ENCODE peak calls at places on chromosomes 2 and 18, in four cellular contexts. C is prostate gland, H is H1, E is stomach. D is an unnamed sample.

GRCh38 chr2:146124741-146125140 is 1604.8 kb upstream of the ZEB2 start:
- DNase-seq in C (no peak), H (no peak), E (no peak), D (no peak)

GRCh38 chr2:196274387-196274809 is 103.0 kb upstream of the STK17B start:
- DNase-seq in C (peak; percentile 18), H (no peak), E (no peak), D (no peak)

GRCh38 chr2:11073251-11073650 is 82.0 kb upstream of the SLC66A3 start:
- DNase-seq in C (no peak), H (peak; percentile 83), E (peak; percentile 42), D (no peak)

GRCh38 chr2:59383473-59383872 is 1142.3 kb upstream of the FANCL start:
- DNase-seq in C (no peak), H (no peak), E (no peak), D (no peak)

GRCh38 chr18:31227497-31228229 is 65.0 kb upstream of the DSC1 start:
- DNase-seq in C (no peak), H (no peak), E (no peak), D (no peak)

GRCh38 chr2:6949009-6949351 is 31.8 kb downstream of the RNF144A start:
- DNase-seq in C (no peak), H (no peak), E (no peak), D (no peak)

GRCh38 chr18:28718696-28719095 is 541.8 kb upstream of the CDH2 start:
- DNase-seq in C (no peak), H (no peak), E (no peak), D (no peak)

GRCh38 chr18:36519358-36519757 is 221.8 kb downstream of the FHOD3 start:
- DNase-seq in C (no peak), H (peak; percentile 32), E (no peak), D (no peak)

GRCh38 chr2:176139621-176140020 is 10.1 kb downstream of the HOXD8 start:
- DNase-seq in C (no peak), H (no peak), E (no peak), D (peak; percentile 61)

GRCh38 chr2:103991591-103991990 is 862.3 kb upstream of the POU3F3 start:
- DNase-seq in C (no peak), H (no peak), E (no peak), D (no peak)

GRCh38 chr18:6731197-6731596 is 1.7 kb downstream of the ARHGAP28 start:
- DNase-seq in C (peak; percentile 34), H (no peak), E (no peak), D (no peak)

GRCh38 chr18:3703732-3704176 is 253.8 kb downstream of the TGIF1 start:
- DNase-seq in C (peak; percentile 59), H (peak; percentile 65), E (peak; percentile 76), D (no peak)

GRCh38 chr2:231379266-231380215 is 16.0 kb upstream of the B3GNT7 start:
- DNase-seq in C (no peak), H (no peak), E (peak; percentile 45), D (no peak)

GRCh38 chr2:10839813-10840212 is 27.2 kb upstream of the PDIA6 start:
- DNase-seq in C (no peak), H (peak; percentile 67), E (no peak), D (no peak)

GRCh38 chr2:236109473-236109872 is 58.7 kb downstream of the GBX2 start:
- DNase-seq in C (no peak), H (no peak), E (no peak), D (no peak)

GRCh38 chr2:20917724-20918572 is 95.0 kb upstream of the LDAH start:
- DNase-seq in C (no peak), H (no peak), E (no peak), D (no peak)

GRCh38 chr18:13216092-13216582 is 2.4 kb upstream of the LDLRAD4 start:
- DNase-seq in C (peak; percentile 81), H (no peak), E (peak; percentile 81), D (peak; percentile 90)

GRCh38 chr18:22194151-22194598 is 24.8 kb downstream of the GATA6 start:
- DNase-seq in C (no peak), H (no peak), E (peak; percentile 78), D (no peak)

GRCh38 chr18:35106845-35107148 is 65.6 kb downstream of the MAPRE2 start:
- DNase-seq in C (no peak), H (no peak), E (no peak), D (no peak)

GRCh38 chr2:181790716-181791649 is 100.5 kb upstream of the ITPRID2 start:
- DNase-seq in C (no peak), H (no peak), E (no peak), D (no peak)

DNA sequence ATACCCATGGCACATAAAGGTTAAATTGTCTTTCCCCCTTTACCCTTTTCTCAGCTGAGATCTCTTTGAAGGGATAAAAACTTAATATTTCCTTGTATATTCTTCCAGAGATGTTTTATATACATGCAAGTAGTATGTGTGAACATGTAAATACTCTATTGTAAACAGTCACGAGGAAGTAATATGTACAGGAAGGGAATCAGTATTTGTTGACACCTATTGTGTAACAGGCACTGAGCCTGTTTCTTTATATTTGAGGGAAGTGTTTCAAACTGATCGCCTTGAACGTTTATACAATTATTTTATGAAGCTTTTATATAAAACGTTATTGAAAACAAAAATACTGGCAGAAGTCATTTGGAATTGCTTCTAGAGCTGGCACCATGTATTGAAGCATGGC is 13.2 kb downstream of the RALBP1 start:
- DNase-seq in C (no peak), H (no peak), E (no peak), D (no peak)
- H3K9me3 ChIP-seq in C (no peaks in the 10 kb centered on the region), H (peaks cover 3% of the 10 kb centered on the region), E (no peaks in the 10 kb centered on the region), D (no peaks in the 10 kb centered on the region)

GRCh38 chr2:98468621-98469236 is 24.1 kb downstream of the INPP4A start:
- DNase-seq in C (no peak), H (no peak), E (no peak), D (peak; percentile 46)

GRCh38 chr2:98471402-98472131 is 26.9 kb downstream of the INPP4A start:
- DNase-seq in C (no peak), H (no peak), E (peak; percentile 15), D (peak; percentile 41)

GRCh38 chr2:98472132-98472650 is 27.5 kb downstream of the INPP4A start:
- DNase-seq in C (no peak), H (no peak), E (peak; percentile 17), D (peak; percentile 62)

GRCh38 chr2:98469862-98470544 is 25.3 kb downstream of the INPP4A start:
- DNase-seq in C (no peak), H (no peak), E (no peak), D (peak; percentile 57)

GRCh38 chr2:98470851-98471255 is 26.2 kb downstream of the INPP4A start:
- DNase-seq in C (no peak), H (no peak), E (no peak), D (peak; percentile 12)
- TF ChIP-seq POLR2A in C (no peak), H (no peak), E (no peak), D (no peak)

GRCh38 chr2:37316181-37316580 is 8.5 kb downstream of the PRKD3 start:
- DNase-seq in C (no peak), H (no peak), E (no peak), D (no peak)

GRCh38 chr2:37319754-37320609 is 4.7 kb downstream of the PRKD3 start:
- DNase-seq in C (no peak), H (no peak), E (no peak), D (no peak)

GRCh38 chr2:37317746-37318145 is 6.9 kb downstream of the PRKD3 start:
- DNase-seq in C (no peak), H (no peak), E (no peak), D (no peak)

GRCh38 chr2:37321029-37321682 is 3.5 kb downstream of the PRKD3 start:
- DNase-seq in C (no peak), H (no peak), E (no peak), D (no peak)

GRCh38 chr2:37318401-37318800 is 6.2 kb downstream of the PRKD3 start:
- DNase-seq in C (no peak), H (no peak), E (no peak), D (no peak)
- TF ChIP-seq POLR2AphosphoS5 in C (no peak), H (no peak), E (no peak), D (no peak)

DNA sequence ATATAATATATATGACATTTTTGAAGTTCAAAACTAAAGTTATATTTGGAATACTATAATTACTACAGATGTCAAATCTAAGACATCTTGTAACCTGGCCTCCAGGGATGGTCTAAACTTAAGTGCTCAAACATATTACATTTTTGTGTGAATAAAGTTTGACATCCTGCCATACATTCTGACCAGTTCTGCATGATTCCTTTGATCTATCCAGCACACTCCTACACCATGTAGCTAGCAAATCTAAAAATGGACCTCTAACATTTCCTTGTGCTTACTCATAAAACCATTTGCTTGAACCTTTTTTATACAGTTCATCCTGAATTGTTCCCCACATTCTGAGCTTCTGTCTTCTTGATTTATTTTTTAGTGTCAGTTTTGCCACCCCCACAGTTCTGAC is 294.3 kb upstream of the ZNF804A start:
- DNase-seq in C (no peak), H (no peak), E (no peak), D (no peak)
- H3K9me3 ChIP-seq in C (no peaks in the 10 kb centered on the region), H (no peaks in the 10 kb centered on the region), E (no peaks in the 10 kb centered on the region), D (no peaks in the 10 kb centered on the region)